ENCODE peak calls at places on chromosomes 13 and 19, in four cellular contexts. E, Z, I and L are unnamed samples.

GRCh38 chr19:11554160-11554559 is 4.9 kb downstream of the ELOF1 start:
- DNase-seq in Z (no peak), I (no peak), E (no peak), L (no peak)

GRCh38 chr19:56988271-56988670 is 131.5 kb upstream of the USP29 start:
- DNase-seq in I (no peak), E (no peak), Z (no peak), L (no peak)

GRCh38 chr19:11446652-11447301 is 11.3 kb downstream of the PRKCSH start:
- DNase-seq in I (no peak), E (peak; percentile 88), Z (peak; percentile 86), L (peak; percentile 83)

GRCh38 chr13:84873951-84874350 is 925.3 kb downstream of the SLITRK6 start:
- DNase-seq in E (no peak), Z (no peak), I (no peak), L (no peak)

GRCh38 chr19:56252699-56253422 is 19.7 kb upstream of the EDDM13 start:
- DNase-seq in E (peak; percentile 96), Z (peak; percentile 81), I (peak; percentile 35), L (peak; percentile 77)

GRCh38 chr19:22286151-22286810 is at the start of gene ZNF729:
- DNase-seq in E (no peak), I (no peak), Z (no peak), L (no peak)

GRCh38 chr13:47437411-47437810 is 540.6 kb upstream of the HTR2A start:
- DNase-seq in E (no peak), Z (no peak), I (no peak), L (no peak)

GRCh38 chr13:43879323-43880181 is at the start of the genes CCDC122 and LACC1:
- DNase-seq in I (peak; percentile 38), Z (no peak), E (peak; percentile 80), L (peak; percentile 81)

GRCh38 chr19:12858041-12858928 is 20.0 kb downstream of the MAST1 start:
- DNase-seq in E (no peak), Z (no peak), I (no peak), L (no peak)

GRCh38 chr13:25981060-25981459 is 70.8 kb downstream of the SHISA2 start:
- DNase-seq in Z (no peak), I (no peak), E (no peak), L (no peak)

GRCh38 chr13:82758056-82758455 is 1124.2 kb downstream of the SLITRK1 start:
- DNase-seq in E (peak; percentile 61), Z (no peak), I (peak; percentile 15), L (peak; percentile 61)

GRCh38 chr19:19447536-19448237 is 42.2 kb downstream of the GATAD2A start:
- DNase-seq in I (no peak), Z (no peak), E (no peak), L (no peak)

GRCh38 chr13:109842521-109842920 is 56.1 kb upstream of the IRS2 start:
- DNase-seq in Z (no peak), E (no peak), I (no peak), L (no peak)

GRCh38 chr13:109840893-109841287 is 54.5 kb upstream of the IRS2 start:
- DNase-seq in I (no peak), E (no peak), Z (no peak), L (no peak)

GRCh38 chr13:109836629-109837607 is 50.5 kb upstream of the IRS2 start:
- DNase-seq in E (no peak), I (peak; percentile 13), Z (no peak), L (no peak)

GRCh38 chr13:109843695-109844094 is 57.3 kb upstream of the IRS2 start:
- DNase-seq in E (no peak), Z (no peak), I (no peak), L (no peak)

GRCh38 chr13:109840201-109840892 is 54.0 kb upstream of the IRS2 start:
- DNase-seq in I (no peak), Z (no peak), E (no peak), L (no peak)
- TF ChIP-seq ELF4 in I (no peak), Z (no peak), E (no peak), L (no peak)

DNA sequence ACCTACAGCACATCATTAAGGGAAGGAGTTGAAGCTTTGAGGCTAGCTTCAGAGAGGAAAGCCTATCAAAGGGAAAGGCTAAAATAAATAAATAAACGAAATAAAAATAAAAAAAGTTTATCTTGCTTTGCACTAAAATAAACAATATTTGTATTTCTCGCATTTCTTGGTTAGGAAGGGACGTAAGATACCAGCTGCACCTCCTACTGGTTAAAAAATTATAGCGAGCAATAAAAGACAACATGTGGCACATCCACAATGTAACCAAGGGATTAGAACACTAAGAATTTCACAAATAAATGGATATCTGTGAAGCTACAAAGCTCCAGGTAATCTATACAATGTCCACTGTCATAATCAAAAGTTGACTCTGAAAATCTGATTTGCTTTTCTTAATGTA is 194.5 kb downstream of the DACH1 start:
- DNase-seq in Z (no peak), I (no peak), E (no peak), L (peak; percentile 37)
- TF ChIP-seq ELF4 in Z (no peak), I (no peak), E (no peak), L (no peak)

GRCh38 chr13:44989071-44989889 is at the start of the genes GPALPP1 and NUFIP1:
- DNase-seq in E (peak; percentile 89), Z (peak; percentile 66), I (peak; percentile 93), L (peak; percentile 95)
- TF ChIP-seq ELF4 in E (no peak), Z (no peak), I (no peak), L (peak; percentile 8)

GRCh38 chr19:45528149-45528743 is 21.0 kb downstream of the VASP start:
- DNase-seq in I (no peak), E (peak; percentile 71), Z (peak; percentile 74), L (no peak)
- TF ChIP-seq ELF4 in I (no peak), E (no peak), Z (no peak), L (no peak)

GRCh38 chr13:112782433-112783010 is 92.7 kb downstream of the ATP11A start:
- DNase-seq in Z (no peak), E (no peak), I (no peak), L (no peak)

GRCh38 chr13:112784811-112785418 is 95.1 kb downstream of the ATP11A start:
- DNase-seq in I (no peak), E (peak; percentile 5), Z (no peak), L (no peak)

GRCh38 chr13:112783135-112783945 is 93.5 kb downstream of the ATP11A start:
- DNase-seq in I (no peak), E (no peak), Z (no peak), L (no peak)

GRCh38 chr13:112785419-112785856 is 95.6 kb downstream of the ATP11A start:
- DNase-seq in I (no peak), Z (no peak), E (peak; percentile 6), L (no peak)

GRCh38 chr13:112783946-112784500 is 94.2 kb downstream of the ATP11A start:
- DNase-seq in E (peak; percentile 15), Z (no peak), I (no peak), L (no peak)
- TF ChIP-seq ELF4 in E (no peak), Z (no peak), I (no peak), L (no peak)